ENCODE peak calls at places on chromosomes 4 and X, in six cellular contexts. U is keratinocyte, C is cardiac fibroblast, M is left lung, F is SK-N-SH, O is MM.1S. Z is an unnamed sample.

GRCh38 chr4:112775801-112776200 is 138.9 kb downstream of the LARP7 start:
- DNase-seq in U (no peak), F (no peak), O (no peak), M (no peak), C (no peak), Z (no peak)

GRCh38 chr4:93830090-93830818 is 1.7 kb downstream of the ATOH1 start:
- DNase-seq in C (no peak), U (no peak), O (no peak), M (no peak), F (no peak), Z (no peak)

GRCh38 chrX:133868250-133868649 is 117.1 kb downstream of the GPC3 start:
- DNase-seq in C (no peak), M (no peak), F (no peak), U (no peak), O (no peak), Z (no peak)

GRCh38 chr4:117664706-117665444 is 369.4 kb upstream of the NDST3 start:
- DNase-seq in M (no peak), F (no peak), U (no peak), C (no peak), O (no peak), Z (peak)

GRCh38 chrX:15815779-15816452 is 25.6 kb downstream of the ZRSR2 start:
- DNase-seq in C (peak), F (peak), O (peak), M (no peak), U (no peak), Z (no peak)

GRCh38 chr4:30386266-30386895 is 333.8 kb upstream of the PCDH7 start:
- DNase-seq in O (no peak), U (no peak), C (peak), M (no peak), F (no peak), Z (peak)

GRCh38 chr4:108270466-108271450 is 102.0 kb upstream of the LEF1 start:
- DNase-seq in O (peak), F (no peak), U (no peak), M (no peak), C (peak), Z (peak)

GRCh38 chrX:137362583-137362982 is 203.3 kb upstream of the ZIC3 start:
- DNase-seq in U (no peak), C (no peak), M (no peak), O (no peak), F (no peak), Z (no peak)

GRCh38 chrX:15864629-15865028 is 10.0 kb upstream of the AP1S2 start:
- DNase-seq in O (no peak), U (no peak), C (no peak), M (no peak), F (no peak), Z (peak)

GRCh38 chrX:26908218-26908617 is 554.9 kb downstream of the PPP4R3C start:
- DNase-seq in M (no peak), C (no peak), O (no peak), U (no peak), F (no peak), Z (no peak)

GRCh38 chrX:44071847-44072545 is 98.8 kb upstream of the NDP start:
- DNase-seq in U (peak), O (no peak), C (peak), M (no peak), F (no peak), Z (peak)

GRCh38 chr4:12924728-12925320 is 559.3 kb downstream of the RAB28 start:
- DNase-seq in O (no peak), F (no peak), U (no peak), C (no peak), M (no peak), Z (no peak)

GRCh38 chrX:84737471-84737871 is 235.2 kb upstream of the HDX start:
- DNase-seq in F (no peak), M (no peak), C (no peak), O (no peak), U (no peak), Z (no peak)

GRCh38 chr4:86452323-86452995 is 92.6 kb upstream of the MAPK10 start:
- DNase-seq in U (no peak), M (no peak), C (peak), O (no peak), F (no peak), Z (peak)

GRCh38 chr4:86450189-86450588 is 90.3 kb upstream of the MAPK10 start:
- DNase-seq in U (no peak), M (no peak), C (no peak), O (no peak), F (no peak), Z (no peak)

GRCh38 chr4:86451560-86452322 is 91.9 kb upstream of the MAPK10 start:
- DNase-seq in U (no peak), F (peak), M (no peak), O (no peak), C (peak), Z (no peak)

GRCh38 chr4:86450861-86451260 is 91.0 kb upstream of the MAPK10 start:
- DNase-seq in C (no peak), U (no peak), O (no peak), M (no peak), F (no peak), Z (no peak)

GRCh38 chr4:86453044-86453501 is 93.2 kb upstream of the MAPK10 start:
- DNase-seq in M (no peak), F (no peak), O (no peak), U (no peak), C (peak), Z (peak)
- H3K4me3 ChIP-seq in M (no peak), F (no peak), O (no peak), U (no peak), C (peak), Z (peak)

GRCh38 chr4:60879135-60879701 is 320.9 kb upstream of the ADGRL3 start:
- DNase-seq in C (no peak), M (no peak), O (no peak), U (no peak), F (no peak), Z (no peak)

DNA sequence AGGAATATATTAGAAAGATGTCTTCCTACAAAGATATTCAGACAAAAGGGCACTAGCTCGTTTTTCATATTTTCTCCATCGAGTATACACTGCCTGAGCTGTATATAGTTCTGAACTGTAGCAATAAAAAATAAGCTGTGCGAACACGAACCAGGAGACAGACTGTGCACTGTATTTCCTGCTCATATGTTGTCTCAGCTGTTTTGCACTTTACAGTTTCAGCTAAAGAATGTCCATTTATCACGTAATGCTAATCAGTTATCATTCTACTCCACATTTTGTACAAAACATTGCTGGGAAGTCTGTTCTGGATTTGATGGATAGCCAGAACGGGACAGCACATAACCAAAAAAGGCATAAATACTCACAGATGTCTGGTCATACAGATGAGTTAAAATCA is 315.6 kb upstream of the ADGRL3 start:
- DNase-seq in M (no peak), F (no peak), O (no peak), U (no peak), C (peak), Z (peak)
- H3K4me3 ChIP-seq in M (no peak), F (no peak), O (no peak), U (no peak), C (no peak), Z (no peak)

DNA sequence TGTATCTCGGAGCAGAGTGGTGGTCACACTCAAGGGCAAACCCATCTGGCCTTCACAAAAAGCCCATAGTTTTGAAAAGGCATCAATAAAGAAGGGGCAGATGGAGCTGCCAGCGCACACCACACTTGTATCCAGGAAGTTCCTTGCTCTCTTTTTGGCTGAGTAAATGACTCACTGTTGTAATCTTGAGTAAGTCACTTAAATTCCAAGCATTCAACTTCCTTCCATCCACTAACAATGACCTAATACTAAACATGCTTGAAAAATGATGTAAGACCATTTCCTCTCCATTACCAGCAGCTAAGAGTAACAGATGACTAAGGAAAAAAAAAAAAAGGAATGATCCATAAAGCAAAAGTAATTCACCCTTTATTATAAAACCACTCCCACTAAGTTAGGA is 32.4 kb upstream of the MYOZ2 start:
- DNase-seq in M (peak), F (no peak), U (peak), C (peak), O (no peak), Z (peak)
- H3K4me3 ChIP-seq in M (no peak), F (no peak), U (peak), C (no peak), O (no peak), Z (no peak)

GRCh38 chr4:99574530-99575314 is at the start of gene MTTP:
- DNase-seq in F (no peak), O (peak), M (no peak), U (no peak), C (no peak), Z (no peak)
- H3K4me3 ChIP-seq in F (no peak), O (peak), M (no peak), U (no peak), C (no peak), Z (no peak)

GRCh38 chr4:80079255-80079923 is 6.4 kb upstream of the ANTXR2 start:
- DNase-seq in C (no peak), O (no peak), F (no peak), U (no peak), M (no peak), Z (no peak)
- H3K4me3 ChIP-seq in C (no peak), O (no peak), F (no peak), U (no peak), M (no peak), Z (no peak)

GRCh38 chr4:7430965-7431695 is 3.6 kb downstream of the PSAPL1 start:
- DNase-seq in O (no peak), U (no peak), F (no peak), M (no peak), C (no peak), Z (no peak)

GRCh38 chr4:7433376-7434140 is 1.2 kb downstream of the PSAPL1 start:
- DNase-seq in C (no peak), F (no peak), O (no peak), M (no peak), U (no peak), Z (no peak)

GRCh38 chr4:7431696-7432530 is 2.8 kb downstream of the PSAPL1 start:
- DNase-seq in M (peak), C (no peak), U (no peak), F (no peak), O (no peak), Z (no peak)

GRCh38 chr4:7434141-7434765 is 477 bp downstream of the PSAPL1 start:
- DNase-seq in U (no peak), O (no peak), C (no peak), F (no peak), M (no peak), Z (no peak)

DNA sequence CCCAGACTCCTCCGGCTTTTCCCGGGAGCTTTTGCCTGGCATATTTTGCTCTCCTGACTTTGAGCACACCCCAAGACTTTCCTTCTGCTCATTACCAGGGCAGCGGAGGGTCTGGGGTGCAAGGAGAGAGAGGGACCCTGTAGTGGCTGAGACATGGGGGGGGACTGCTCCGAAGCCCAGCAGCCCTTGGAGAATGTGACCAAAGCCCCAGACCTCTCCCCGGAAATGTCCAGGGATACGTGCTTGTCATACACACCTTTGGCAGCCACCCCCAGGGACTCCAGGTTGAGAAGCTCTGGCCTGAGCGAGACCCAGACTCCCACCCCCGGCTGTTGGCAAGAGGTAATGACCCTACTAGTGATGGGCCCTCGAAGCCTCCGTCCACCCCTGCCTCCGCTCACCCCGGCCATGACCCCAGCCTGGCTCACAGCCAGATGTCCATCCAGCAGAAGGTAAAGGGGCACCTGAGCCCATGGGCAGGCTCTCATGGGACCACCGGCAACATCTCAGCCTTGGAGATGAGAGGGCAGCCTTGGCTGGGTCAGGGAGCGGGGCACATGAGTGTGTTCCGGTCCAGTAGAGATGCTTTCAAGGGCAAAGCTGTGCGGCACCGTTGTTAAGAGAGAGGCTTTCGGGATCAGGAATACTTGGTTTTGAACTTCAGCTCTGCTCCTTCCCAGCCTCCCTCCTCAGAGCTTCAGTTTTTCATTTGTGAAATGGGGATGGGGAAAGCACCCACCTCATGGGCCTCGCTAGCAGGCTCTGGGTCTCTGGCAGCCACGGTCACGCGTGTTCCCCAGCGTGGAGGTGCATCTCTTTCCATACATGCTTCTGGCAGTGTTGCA is 2.0 kb downstream of the PSAPL1 start:
- DNase-seq in M (no peak), O (no peak), U (no peak), C (no peak), F (no peak), Z (no peak)
- H3K4me3 ChIP-seq in M (no peak), O (no peak), U (no peak), C (no peak), F (no peak), Z (no peak)